ENCODE peak calls at places on chromosomes 11 and 22, in six cellular contexts. M is fibroblast of pulmonary artery, D is sigmoid colon, J is nephron progenitor cell, T is fibroblast of mammary gland, E is left ventricle myocardium inferior. A is an unnamed sample.

GRCh38 chr11:122791411-122791810 is 46.9 kb upstream of the CRTAM start:
- DNase-seq in E (no peak), D (no peak), T (peak), M (no peak), J (no peak), A (peak)

GRCh38 chr11:57325735-57326048 is 940 bp upstream of the TNKS1BP1 start:
- DNase-seq in J (no peak), E (peak), D (peak), M (no peak), T (no peak), A (peak)

GRCh38 chr11:2156416-2157182 is 4.4 kb downstream of the INS start:
- DNase-seq in E (peak), D (no peak), M (peak), J (peak), T (peak), A (peak)

GRCh38 chr11:126431401-126432064 is 76.0 kb downstream of the ST3GAL4 start:
- DNase-seq in J (no peak), E (peak), D (peak), M (peak), T (peak), A (peak)

GRCh38 chr11:128390246-128390645 is 197.1 kb downstream of the ETS1 start:
- DNase-seq in T (no peak), J (no peak), D (no peak), M (peak), E (no peak), A (peak)

GRCh38 chr11:130223291-130223971 is 63.8 kb downstream of the ST14 start:
- DNase-seq in D (no peak), M (peak), J (no peak), T (no peak), E (no peak), A (no peak)

GRCh38 chr11:16770016-16770415 is 31.6 kb downstream of the C11orf58 start:
- DNase-seq in T (no peak), D (no peak), J (no peak), M (no peak), E (no peak), A (no peak)

GRCh38 chr11:69624293-69624692 is 16.7 kb upstream of the CCND1 start:
- DNase-seq in J (no peak), E (no peak), T (no peak), D (no peak), M (no peak), A (no peak)

GRCh38 chr11:134665571-134666268 is 253.7 kb upstream of the B3GAT1 start:
- DNase-seq in E (no peak), M (no peak), T (no peak), J (no peak), D (peak), A (no peak)

GRCh38 chr22:39253427-39254070 is 8.8 kb upstream of the PDGFB start:
- DNase-seq in T (peak), J (no peak), M (peak), D (no peak), E (peak), A (peak)

GRCh38 chr11:15848769-15849168 is 507.6 kb downstream of the SOX6 start:
- DNase-seq in J (no peak), M (no peak), T (no peak), D (no peak), E (no peak), A (no peak)

GRCh38 chr11:59807047-59807446 is 3.5 kb downstream of the MRPL16 start:
- DNase-seq in J (no peak), D (no peak), T (no peak), E (no peak), M (no peak), A (no peak)

GRCh38 chr11:69707156-69707555 is 3.3 kb upstream of the FGF19 start:
- DNase-seq in T (no peak), E (no peak), M (no peak), D (no peak), J (no peak), A (no peak)

GRCh38 chr22:19722175-19722914 is 994 bp upstream of the GP1BB start:
- DNase-seq in J (peak), T (no peak), M (no peak), D (no peak), E (no peak), A (no peak)

GRCh38 chr11:82864268-82864667 is 36.0 kb downstream of the PRCP start:
- DNase-seq in D (peak), T (peak), M (peak), E (peak), J (peak), A (peak)

GRCh38 chr11:46617451-46618314 is at the start of gene ATG13:
- DNase-seq in E (peak), T (peak), J (peak), D (peak), M (peak), A (peak)

GRCh38 chr11:16784671-16785070 is 46.2 kb downstream of the C11orf58 start:
- DNase-seq in D (no peak), T (no peak), J (no peak), E (no peak), M (peak), A (no peak)

GRCh38 chr11:68525320-68525719 is 64.8 kb downstream of the PPP6R3 start:
- DNase-seq in T (no peak), D (no peak), M (no peak), E (no peak), J (no peak), A (no peak)

GRCh38 chr11:61442616-61443015 is 12.7 kb downstream of the SDHAF2 start:
- DNase-seq in D (no peak), M (peak), J (no peak), T (no peak), E (no peak), A (no peak)

GRCh38 chr11:63875506-63875905 is 36.6 kb downstream of the MARK2 start:
- DNase-seq in T (no peak), J (no peak), M (no peak), E (no peak), D (no peak), A (no peak)

GRCh38 chr11:59556883-59557205 is 45.5 kb downstream of the OR4D9 start:
- DNase-seq in D (no peak), T (peak), J (no peak), E (no peak), M (no peak), A (peak)

GRCh38 chr11:124174001-124174400 is 9.1 kb upstream of the OR10D3 start:
- DNase-seq in T (peak), E (no peak), J (peak), D (no peak), M (peak), A (peak)

GRCh38 chr22:26322179-26322905 is 106.7 kb upstream of the ASPHD2 start:
- DNase-seq in M (peak), T (peak), E (no peak), J (no peak), D (no peak), A (peak)

GRCh38 chr11:32385998-32386397 is 49.3 kb downstream of the WT1 start:
- DNase-seq in J (no peak), M (peak), D (no peak), T (peak), E (no peak), A (peak)

GRCh38 chr11:96335389-96335788 is 7.6 kb downstream of the MAML2 start:
- DNase-seq in M (no peak), J (no peak), E (no peak), T (peak), D (no peak), A (no peak)

GRCh38 chr11:24589064-24589463 is 92.2 kb downstream of the LUZP2 start:
- DNase-seq in J (no peak), M (no peak), E (no peak), T (no peak), D (no peak), A (no peak)

GRCh38 chr11:7473702-7474101 is 11.6 kb upstream of the OLFML1 start:
- DNase-seq in D (no peak), T (no peak), M (no peak), E (no peak), J (no peak), A (no peak)

GRCh38 chr11:2267871-2268825 is 2.2 kb downstream of the ASCL2 start:
- DNase-seq in D (no peak), M (no peak), J (no peak), T (no peak), E (no peak), A (no peak)

GRCh38 chr11:19724765-19725164 is 12.1 kb downstream of the NAV2 start:
- DNase-seq in J (no peak), D (no peak), E (no peak), T (no peak), M (no peak), A (no peak)

GRCh38 chr22:37581534-37581933 is 1.6 kb upstream of the LGALS2 start:
- DNase-seq in D (no peak), E (peak), J (no peak), T (no peak), M (no peak), A (no peak)

GRCh38 chr11:113279591-113279990 is 34.8 kb upstream of the TTC12 start:
- DNase-seq in J (no peak), M (no peak), T (no peak), E (no peak), D (no peak), A (no peak)

GRCh38 chr11:100908746-100909145 is 220.9 kb downstream of the PGR start:
- DNase-seq in D (no peak), J (no peak), M (no peak), T (peak), E (no peak), A (peak)

GRCh38 chr11:8039530-8040260 is 41.3 kb upstream of the TUB start:
- DNase-seq in J (no peak), T (no peak), E (no peak), D (no peak), M (no peak), A (no peak)

GRCh38 chr11:125233736-125234275 is 69.3 kb downstream of the PKNOX2 start:
- DNase-seq in D (no peak), E (no peak), J (no peak), M (no peak), T (no peak), A (no peak)

GRCh38 chr11:108606495-108607160 is 13.1 kb upstream of the EXPH5 start:
- DNase-seq in T (no peak), E (no peak), D (no peak), M (no peak), J (no peak), A (peak)

GRCh38 chr11:35166369-35167360 is 27.7 kb downstream of the CD44 start:
- DNase-seq in D (peak), M (peak), T (peak), E (no peak), J (no peak), A (peak)

GRCh38 chr22:41308054-41308453 is 6.7 kb downstream of the ZC3H7B start:
- DNase-seq in M (no peak), D (peak), J (no peak), E (no peak), T (peak), A (peak)

DNA sequence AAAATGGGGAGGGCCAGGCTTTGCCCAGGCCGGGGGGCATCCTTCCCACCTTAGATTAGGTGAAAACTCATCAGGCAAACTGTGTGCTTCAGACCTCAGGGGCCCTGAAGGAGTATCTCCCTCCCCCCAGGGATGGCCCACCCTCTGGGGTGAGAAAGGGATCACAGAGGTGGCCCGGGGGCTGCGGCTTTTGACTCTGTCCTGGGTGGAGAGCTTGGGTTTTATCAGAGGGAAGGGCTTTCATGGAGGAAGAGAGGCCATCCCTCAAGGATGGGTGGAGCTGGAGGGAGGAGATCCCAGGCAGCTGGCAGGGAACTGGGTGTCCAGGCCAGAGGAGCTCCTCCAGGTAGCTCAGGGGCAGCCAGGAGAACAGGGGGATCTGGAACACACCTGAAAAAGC is 3.1 kb upstream of the PPP2R5B start:
- DNase-seq in T (no peak), M (no peak), D (peak), J (no peak), E (no peak), A (no peak)
- TF ChIP-seq CTCF in T (no peak), M (no peak), D (no peak), J (no peak), E (no peak), A (no peak)

GRCh38 chr11:11972942-11973341 is 35.5 kb downstream of the DKK3 start:
- DNase-seq in J (no peak), M (no peak), E (peak), T (no peak), D (no peak), A (no peak)
- TF ChIP-seq CTCF in J (no peak), M (no peak), E (no peak), T (no peak), D (no peak), A (no peak)

GRCh38 chr11:131693756-131694155 is 323.3 kb downstream of the NTM start:
- DNase-seq in M (no peak), T (no peak), J (no peak), D (no peak), E (no peak), A (no peak)
- TF ChIP-seq CTCF in M (no peak), T (no peak), J (no peak), D (no peak), E (no peak), A (no peak)

GRCh38 chr22:22408731-22409696 is 99.5 kb downstream of the ZNF280B start:
- DNase-seq in T (peak), E (no peak), J (peak), M (peak), D (no peak), A (peak)
- TF ChIP-seq CTCF in T (peak), E (peak), J (peak), M (peak), D (no peak), A (peak)

GRCh38 chr22:28112548-28113043 is 193.5 kb upstream of the PITPNB start:
- DNase-seq in D (peak), M (peak), T (peak), E (peak), J (peak), A (peak)
- TF ChIP-seq CTCF in D (no peak), M (peak), T (peak), E (peak), J (no peak), A (peak)

GRCh38 chr11:118106789-118107335 is 20.1 kb upstream of the SMIM35 start:
- DNase-seq in T (no peak), J (no peak), E (no peak), M (no peak), D (no peak), A (no peak)
- TF ChIP-seq CTCF in T (no peak), J (no peak), E (no peak), M (no peak), D (no peak), A (no peak)

A was measured in choroid plexus epithelial cell.